ENCODE peak calls at places on chromosome 3, in four cellular contexts. I is AG04450; A is NCI-H1092; E is stimulated activated CD8-positive, alpha-beta memory T cell treated with anti-CD3 and anti-CD28 coated beads, Interleukin-2, amount 100 ng/mL, for 1 hour. Z is an unnamed sample.

GRCh38 chr3:195555110-195555509 is 12.0 kb upstream of the PPP1R2 start:
- DNase-seq in I (no peak), A (no peak), E (no peak), Z (no peak)

GRCh38 chr3:11565492-11565891 is 78.2 kb downstream of the VGLL4 start:
- DNase-seq in I (no peak), A (no peak), E (no peak), Z (no peak)

GRCh38 chr3:115927210-115927609 is 303.9 kb downstream of the GAP43 start:
- DNase-seq in I (no peak), A (no peak), E (no peak), Z (no peak)

GRCh38 chr3:184176377-184177330 is 2.0 kb downstream of the AP2M1 start:
- DNase-seq in I (peak; percentile 88), A (no peak), E (no peak), Z (peak; percentile 71)

GRCh38 chr3:94937980-94938379 is 875.1 kb downstream of the NSUN3 start:
- DNase-seq in I (no peak), A (no peak), E (no peak), Z (no peak)

GRCh38 chr3:8607285-8608040 is 37.1 kb downstream of the SSUH2 start:
- DNase-seq in I (peak; percentile 37), A (peak; percentile 21), E (no peak), Z (no peak)

GRCh38 chr3:129485681-129486056 is 42.8 kb upstream of the RHO start:
- DNase-seq in I (peak; percentile 71), A (no peak), E (no peak), Z (no peak)

GRCh38 chr3:28745904-28746617 is 397.4 kb upstream of the AZI2 start:
- DNase-seq in I (no peak), A (no peak), E (no peak), Z (no peak)

GRCh38 chr3:158771982-158772381 is 29.9 kb upstream of the MFSD1 start:
- DNase-seq in I (no peak), A (no peak), E (no peak), Z (no peak)

Z was measured in NCI-H510A.